ENCODE peak calls at places on chromosomes 2 and 18, in five cellular contexts. A is fibroblast of the aortic adventitia, Q is prostate gland, C is breast epithelium, X is cerebellum. N is an unnamed sample.

GRCh38 chr2:133674433-133675331 is 106.4 kb upstream of the NCKAP5 start:
- DNase-seq in A (peak; percentile 96), Q (peak; percentile 67), C (peak; percentile 75), X (no peak), N (no peak)

GRCh38 chr2:222290691-222291484 is 7.9 kb downstream of the PAX3 start:
- DNase-seq in A (no peak), Q (no peak), C (no peak), X (peak; percentile 27), N (peak; percentile 34)

GRCh38 chr2:195659114-195659513 is 2.1 kb downstream of the SLC39A10 start:
- DNase-seq in A (peak; percentile 33), Q (no peak), C (no peak), X (no peak), N (no peak)

GRCh38 chr2:215847056-215847455 is 166.3 kb downstream of the MREG start:
- DNase-seq in A (no peak), Q (no peak), C (no peak), X (no peak), N (no peak)

GRCh38 chr2:220152281-220152680 is 524.9 kb downstream of the SLC4A3 start:
- DNase-seq in A (no peak), Q (no peak), C (no peak), X (no peak), N (no peak)

GRCh38 chr2:20822535-20823490 is at the start of gene LDAH:
- DNase-seq in A (peak; percentile 88), Q (peak; percentile 86), C (peak; percentile 91), X (peak; percentile 81), N (peak; percentile 82)

GRCh38 chr2:46701152-46701551 is 214.5 kb downstream of the MCFD2 start:
- DNase-seq in A (peak; percentile 78), Q (no peak), C (no peak), X (no peak), N (no peak)

GRCh38 chr18:24395049-24395780 is 2.4 kb downstream of the OSBPL1A start:
- DNase-seq in A (peak; percentile 39), Q (no peak), C (no peak), X (no peak), N (no peak)

GRCh38 chr18:14089781-14090180 is 42.5 kb downstream of the ZNF519 start:
- DNase-seq in A (no peak), Q (peak; percentile 13), C (no peak), X (no peak), N (no peak)

GRCh38 chr2:66601624-66602023 is 166.7 kb downstream of the MEIS1 start:
- DNase-seq in A (no peak), Q (no peak), C (no peak), X (no peak), N (no peak)

GRCh38 chr2:75108937-75109482 is 90.3 kb downstream of the TACR1 start:
- DNase-seq in A (no peak), Q (no peak), C (no peak), X (no peak), N (no peak)

GRCh38 chr2:118278046-118278445 is 189.8 kb downstream of the INSIG2 start:
- DNase-seq in A (no peak), Q (no peak), C (no peak), X (no peak), N (no peak)

GRCh38 chr2:102226612-102227351 is 40.0 kb downstream of the IL1RL2 start:
- DNase-seq in A (peak; percentile 16), Q (peak; percentile 39), C (no peak), X (no peak), N (no peak)

GRCh38 chr2:81551040-81551634 is 1246.6 kb upstream of the LRRTM1 start:
- DNase-seq in A (no peak), Q (no peak), C (no peak), X (no peak), N (no peak)

GRCh38 chr2:178917555-178917954 is 110.3 kb upstream of the TTN start:
- DNase-seq in A (no peak), Q (no peak), C (no peak), X (no peak), N (no peak)

GRCh38 chr2:105853354-105854088 is 108.8 kb downstream of the NCK2 start:
- DNase-seq in A (no peak), Q (peak; percentile 41), C (no peak), X (no peak), N (no peak)

GRCh38 chr18:60667016-60667415 is 294.4 kb upstream of the MC4R start:
- DNase-seq in A (no peak), Q (no peak), C (no peak), X (no peak), N (no peak)

GRCh38 chr18:36187138-36187825 is at the start of gene MOCOS:
- DNase-seq in A (peak; percentile 49), Q (peak; percentile 72), C (peak; percentile 82), X (peak; percentile 43), N (peak; percentile 82)

GRCh38 chr2:230657906-230658305 is 54.7 kb upstream of the CAB39 start:
- DNase-seq in A (no peak), Q (no peak), C (no peak), X (no peak), N (no peak)

GRCh38 chr18:44536619-44537018 is 144.1 kb upstream of the SETBP1 start:
- DNase-seq in A (no peak), Q (no peak), C (no peak), X (no peak), N (no peak)

GRCh38 chr2:147524912-147525311 is 319.9 kb upstream of the ACVR2A start:
- DNase-seq in A (no peak), Q (no peak), C (no peak), X (no peak), N (no peak)

GRCh38 chr2:68423966-68424650 is 43.0 kb downstream of the FBXO48 start:
- DNase-seq in A (no peak), Q (no peak), C (no peak), X (no peak), N (no peak)

GRCh38 chr2:240964221-240964853 is 34.1 kb upstream of the SNED1 start:
- DNase-seq in A (no peak), Q (no peak), C (peak; percentile 48), X (no peak), N (no peak)

GRCh38 chr2:186695081-186695756 is 1.4 kb downstream of the FAM171B start:
- DNase-seq in A (peak; percentile 68), Q (no peak), C (no peak), X (peak; percentile 47), N (peak; percentile 22)

N was measured in frontal cortex.